ENCODE peak calls at places on chromosome 2, in six cellular contexts. A is SK-MEL-5, X is cerebellar cortex, C is retinal pigment epithelial cell, Y is fibroblast of mammary gland, P is pancreas. T is an unnamed sample.

GRCh38 chr2:9753665-9754531 is 89.4 kb upstream of the TAF1B start:
- DNase-seq in A (no peak), X (no peak), C (no peak), Y (no peak), P (no peak), T (no peak)

GRCh38 chr2:149049142-149049541 is 10.6 kb downstream of the LYPD6B start:
- DNase-seq in A (no peak), X (no peak), C (no peak), Y (peak), P (no peak), T (no peak)

GRCh38 chr2:237962432-237963084 is 4.3 kb upstream of the UBE2F start:
- DNase-seq in A (no peak), X (no peak), C (no peak), Y (no peak), P (no peak), T (no peak)

GRCh38 chr2:43239981-43240761 is 13.8 kb upstream of the ZFP36L2 start:
- DNase-seq in A (peak), X (no peak), C (no peak), Y (no peak), P (no peak), T (no peak)

GRCh38 chr2:26911911-26912861 is 58.3 kb upstream of the MAPRE3 start:
- DNase-seq in A (no peak), X (peak), C (no peak), Y (no peak), P (no peak), T (peak)

GRCh38 chr2:197628043-197628500 is 47.3 kb downstream of the RFTN2 start:
- DNase-seq in A (peak), X (peak), C (no peak), Y (peak), P (no peak), T (no peak)

GRCh38 chr2:119545754-119546445 is 1.7 kb downstream of the CFAP221 start:
- DNase-seq in A (no peak), X (no peak), C (no peak), Y (peak), P (no peak), T (no peak)

GRCh38 chr2:18975506-18975905 is 382.9 kb downstream of the OSR1 start:
- DNase-seq in A (no peak), X (no peak), C (no peak), Y (no peak), P (no peak), T (no peak)

GRCh38 chr2:109674894-109675534 is 60.9 kb downstream of the SOWAHC start:
- DNase-seq in A (no peak), X (no peak), C (no peak), Y (no peak), P (no peak), T (peak)

GRCh38 chr2:192128655-192129054 is 66.1 kb downstream of the TMEFF2 start:
- DNase-seq in A (no peak), X (no peak), C (no peak), Y (no peak), P (no peak), T (no peak)

GRCh38 chr2:237833546-237833945 is 25.9 kb upstream of the RAMP1 start:
- DNase-seq in A (no peak), X (no peak), C (no peak), Y (peak), P (no peak), T (no peak)

GRCh38 chr2:94990956-94991355 is 34.6 kb upstream of the MAL start:
- DNase-seq in A (no peak), X (no peak), C (no peak), Y (no peak), P (no peak), T (no peak)

GRCh38 chr2:63698825-63699548 is 110.2 kb downstream of the MDH1 start:
- DNase-seq in A (peak), X (peak), C (peak), Y (peak), P (no peak), T (peak)

GRCh38 chr2:161976300-161976699 is 97.7 kb downstream of the DPP4 start:
- DNase-seq in A (no peak), X (no peak), C (no peak), Y (no peak), P (no peak), T (no peak)

GRCh38 chr2:196181484-196181883 is 10.1 kb upstream of the STK17B start:
- DNase-seq in A (no peak), X (no peak), C (no peak), Y (no peak), P (no peak), T (peak)

GRCh38 chr2:98801286-98801685 is 70.4 kb upstream of the MGAT4A start:
- DNase-seq in A (no peak), X (no peak), C (no peak), Y (no peak), P (no peak), T (no peak)

GRCh38 chr2:176109955-176110345 is 2.9 kb downstream of the HOXD11 start:
- DNase-seq in A (no peak), X (no peak), C (no peak), Y (no peak), P (no peak), T (no peak)

GRCh38 chr2:237201461-237202287 is 116.0 kb downstream of the COPS8 start:
- DNase-seq in A (no peak), X (no peak), C (peak), Y (peak), P (no peak), T (no peak)

GRCh38 chr2:194166818-194167217 is 1490.2 kb upstream of the SLC39A10 start:
- DNase-seq in A (peak), X (peak), C (peak), Y (peak), P (no peak), T (peak)

GRCh38 chr2:216678813-216679657 is 16.3 kb downstream of the IGFBP5 start:
- DNase-seq in A (no peak), X (no peak), C (no peak), Y (no peak), P (no peak), T (no peak)

GRCh38 chr2:12057436-12058166 is 311.2 kb downstream of the LPIN1 start:
- DNase-seq in A (no peak), X (no peak), C (no peak), Y (no peak), P (no peak), T (no peak)

GRCh38 chr2:54673501-54673998 is 49.9 kb upstream of the EML6 start:
- DNase-seq in A (no peak), X (peak), C (no peak), Y (peak), P (peak), T (no peak)

GRCh38 chr2:146572598-146572997 is 1272.2 kb upstream of the ACVR2A start:
- DNase-seq in A (no peak), X (no peak), C (no peak), Y (peak), P (no peak), T (no peak)

GRCh38 chr2:55048925-55049793 is 1.1 kb downstream of the RTN4 start:
- DNase-seq in A (peak), X (peak), C (no peak), Y (peak), P (peak), T (peak)

GRCh38 chr2:144331652-144332355 is 188.1 kb downstream of the ZEB2 start:
- DNase-seq in A (no peak), X (no peak), C (no peak), Y (no peak), P (no peak), T (no peak)

GRCh38 chr2:224837558-224837957 is 121.4 kb upstream of the CCDC195 start:
- DNase-seq in A (no peak), X (no peak), C (peak), Y (peak), P (no peak), T (no peak)

GRCh38 chr2:120750488-120751210 is 15.0 kb downstream of the GLI2 start:
- DNase-seq in A (no peak), X (no peak), C (no peak), Y (peak), P (no peak), T (no peak)

GRCh38 chr2:71575966-71576365 is 122.6 kb downstream of the DYSF start:
- DNase-seq in A (no peak), X (peak), C (no peak), Y (no peak), P (no peak), T (no peak)